ENCODE peak calls at places on chromosomes 13 and 19, in ten cellular contexts. Y is adrenal gland; J is left lung; O is lung; R is esophagus squamous epithelium; Q is ascending aorta; N is CD8-positive, alpha-beta memory T cell; U is CD4-positive, CD25-positive, alpha-beta regulatory T cell; D is thoracic aorta; K is fibroblast of lung. F is an unnamed sample.

GRCh38 chr19:44596428-44597130 is 16.8 kb upstream of the IGSF23 start:
- DNase-seq in R (no peak), Q (no peak), N (no peak), J (no peak), D (no peak), Y (no peak), O (no peak), U (no peak), K (no peak), F (no peak)

GRCh38 chr13:42110410-42111155 is 62.1 kb downstream of the DGKH start:
- DNase-seq in D (no peak), O (no peak), J (no peak), Y (peak; percentile 21), N (peak; percentile 9), K (peak; percentile 87), R (no peak), U (peak; percentile 81), Q (no peak), F (peak; percentile 28)

GRCh38 chr13:90869580-90869979 is 477.9 kb upstream of the MIR17HG start:
- DNase-seq in D (no peak), J (no peak), Y (no peak), Q (no peak), O (no peak), U (no peak), K (no peak), R (no peak), N (no peak), F (no peak)

GRCh38 chr13:65855276-65855675 is 1374.9 kb downstream of the PCDH9 start:
- DNase-seq in R (no peak), Q (no peak), N (no peak), D (no peak), O (no peak), J (no peak), Y (no peak), U (no peak), K (peak; percentile 54), F (no peak)

GRCh38 chr19:45476349-45476717 is 8.5 kb downstream of the FOSB start:
- DNase-seq in Q (no peak), D (no peak), K (no peak), N (peak; percentile 49), O (no peak), U (no peak), Y (no peak), R (no peak), J (no peak), F (no peak)

GRCh38 chr13:87274209-87274819 is 396.9 kb upstream of the SLITRK5 start:
- DNase-seq in N (peak; percentile 7), U (peak; percentile 6), Y (peak; percentile 18), Q (no peak), J (no peak), O (peak; percentile 34), R (no peak), D (no peak), K (peak; percentile 71), F (no peak)

GRCh38 chr13:85879014-85879413 is 79.8 kb upstream of the SLITRK6 start:
- DNase-seq in J (no peak), R (no peak), K (peak; percentile 8), Q (no peak), N (no peak), O (no peak), Y (no peak), D (no peak), U (no peak), F (no peak)

GRCh38 chr13:95784891-95785290 is 108.0 kb downstream of the DNAJC3 start:
- DNase-seq in O (no peak), N (no peak), Q (no peak), K (peak; percentile 54), J (no peak), Y (no peak), R (no peak), U (no peak), D (no peak), F (no peak)

GRCh38 chr19:34193439-34193838 is 21.1 kb downstream of the LSM14A start:
- DNase-seq in J (no peak), N (no peak), K (no peak), O (no peak), U (no peak), Q (no peak), Y (no peak), D (no peak), R (no peak), F (no peak)

GRCh38 chr13:84296386-84296785 is 414.1 kb upstream of the SLITRK1 start:
- DNase-seq in N (no peak), U (no peak), O (no peak), D (no peak), J (no peak), Y (no peak), R (no peak), Q (no peak), K (no peak), F (no peak)

GRCh38 chr19:49585023-49585422 is 3.9 kb downstream of the PRRG2 start:
- DNase-seq in Y (no peak), U (no peak), R (no peak), Q (no peak), O (no peak), D (no peak), K (no peak), N (no peak), J (no peak), F (no peak)

DNA sequence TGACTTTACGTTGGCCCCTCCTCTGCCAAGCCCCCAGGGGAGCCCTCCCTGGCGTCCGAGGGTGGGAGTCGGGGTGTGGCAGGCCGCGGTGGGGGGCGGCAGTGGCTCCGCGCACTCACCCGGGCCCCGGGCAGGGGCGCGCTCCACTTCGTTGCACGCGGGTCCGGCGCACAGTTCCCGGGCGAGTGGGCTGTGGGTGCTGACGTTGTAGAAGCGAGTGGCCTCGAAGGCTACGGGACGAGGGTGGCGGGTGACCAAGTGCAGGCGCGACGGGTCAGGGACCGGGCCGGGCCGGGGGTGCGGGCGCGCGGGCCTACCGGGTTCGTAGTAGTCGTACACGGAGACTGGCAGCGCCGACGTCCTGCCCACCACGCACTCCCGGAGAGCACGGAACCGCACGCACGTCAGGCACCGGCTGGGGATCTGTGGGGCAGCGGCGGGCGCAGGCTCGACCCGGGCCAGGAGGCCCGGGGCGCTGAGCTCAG is 8.8 kb downstream of the F2RL3 start:
- DNase-seq in K (no peak), Y (peak; percentile 75), O (no peak), Q (no peak), D (no peak), U (peak; percentile 24), N (no peak), J (no peak), R (no peak), F (no peak)
- H3K27me3 ChIP-seq in K (peaks cover 2% of the 10 kb centered on the region), Y (no peaks in the 10 kb centered on the region), O (no peaks in the 10 kb centered on the region), Q (no peaks in the 10 kb centered on the region), D (no peaks in the 10 kb centered on the region), U (peaks cover 4% of the 10 kb centered on the region), N (peaks cover 3% of the 10 kb centered on the region), J (no peaks in the 10 kb centered on the region), R (no peaks in the 10 kb centered on the region), F (no peaks in the 10 kb centered on the region)

DNA sequence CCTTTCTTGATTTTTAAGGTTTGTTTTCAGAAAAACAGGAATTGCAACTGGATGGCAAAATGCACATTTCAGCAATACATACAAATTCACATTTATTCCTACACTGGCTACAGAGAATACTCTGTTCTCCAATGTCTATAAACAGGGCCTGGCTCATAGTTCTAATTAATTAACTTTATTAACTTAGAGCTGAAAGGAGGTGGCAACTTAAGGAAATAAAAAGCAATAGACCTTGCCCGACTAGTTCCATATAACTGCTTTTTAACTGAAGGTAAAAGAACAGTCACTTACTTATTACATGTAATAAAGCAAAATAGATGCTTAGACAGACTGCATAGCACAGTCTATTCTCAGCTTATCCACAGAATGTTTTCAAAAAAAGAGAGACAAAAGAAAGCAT is 498.5 kb downstream of the DIAPH3 start:
- DNase-seq in O (no peak), K (no peak), R (no peak), N (no peak), Q (no peak), Y (no peak), D (no peak), U (no peak), J (no peak), F (no peak)
- H3K4me3 ChIP-seq in O (no peak overlapping the region), K (no peak overlapping the region), R (no peak overlapping the region), N (no peak overlapping the region), Q (no peak overlapping the region), Y (no peak overlapping the region), D (no peak overlapping the region), U (no peak overlapping the region), J (no peak overlapping the region), F (no peak overlapping the region)

GRCh38 chr19:6532244-6532999 is 1.6 kb downstream of the TNFSF9 start:
- DNase-seq in R (no peak), U (peak; percentile 36), Y (no peak), K (no peak), N (peak; percentile 18), D (no peak), J (no peak), O (no peak), Q (no peak), F (no peak)

GRCh38 chr19:6531956-6532243 is 1.1 kb downstream of the TNFSF9 start:
- DNase-seq in D (no peak), N (no peak), Q (no peak), R (no peak), O (no peak), K (no peak), Y (no peak), J (no peak), U (no peak), F (no peak)

GRCh38 chr19:6533746-6534418 is 3.1 kb downstream of the TNFSF9 start:
- DNase-seq in Q (no peak), R (no peak), J (no peak), Y (no peak), N (no peak), O (no peak), D (no peak), K (no peak), U (no peak), F (no peak)

GRCh38 chr19:6531163-6531955 is 533 bp downstream of the TNFSF9 start:
- DNase-seq in N (no peak), R (no peak), O (no peak), D (no peak), J (no peak), Y (no peak), U (no peak), Q (no peak), K (no peak), F (no peak)

GRCh38 chr19:6533000-6533328 is 2.1 kb downstream of the TNFSF9 start:
- DNase-seq in Y (no peak), Q (no peak), K (no peak), N (no peak), O (no peak), U (no peak), J (no peak), R (no peak), D (no peak), F (no peak)
- H3K4me1 ChIP-seq in Y (peaks cover 11% of the 10 kb centered on the region), Q (peaks cover 7% of the 10 kb centered on the region), K (peaks cover 5% of the 10 kb centered on the region), N (peaks cover 52% of the 10 kb centered on the region), O (no peaks in the 10 kb centered on the region), U (peaks cover 37% of the 10 kb centered on the region), J (peaks cover 4% of the 10 kb centered on the region), R (peaks cover 24% of the 10 kb centered on the region), D (peaks cover 17% of the 10 kb centered on the region), F (peaks cover 31% of the 10 kb centered on the region)

DNA sequence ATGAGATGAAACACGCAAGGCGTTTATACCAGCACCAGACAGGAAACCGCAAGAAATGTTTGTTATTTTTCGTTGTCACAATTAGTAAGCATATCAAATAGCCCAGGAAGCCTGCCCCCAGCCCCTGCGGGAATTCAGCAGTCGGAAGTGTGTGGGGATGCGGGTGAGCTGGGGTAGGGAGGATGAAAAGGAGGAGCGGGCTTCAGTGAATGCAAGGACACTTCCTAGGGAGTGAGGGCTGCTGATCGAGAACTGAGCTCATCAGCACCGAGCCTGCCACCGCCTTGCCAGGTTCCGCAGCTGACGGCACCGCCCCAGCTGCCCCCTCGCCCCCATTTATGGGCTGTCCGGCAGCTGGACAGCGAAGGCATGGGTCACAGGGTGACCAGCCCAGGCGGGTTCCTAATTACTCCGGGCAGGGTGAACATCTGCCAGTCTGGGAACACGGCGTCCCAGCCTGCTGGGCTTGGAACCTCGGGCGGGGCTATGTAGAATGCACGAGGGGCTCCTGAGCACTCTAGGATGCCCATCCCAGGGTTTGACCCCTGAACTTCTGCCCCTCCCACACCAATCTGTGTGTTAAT is 1.6 kb upstream of the BEST2 start:
- DNase-seq in O (no peak), N (no peak), K (peak; percentile 41), U (no peak), Q (no peak), D (no peak), R (no peak), J (no peak), Y (no peak), F (no peak)
- H3K27me3 ChIP-seq in O (no peaks in the 10 kb centered on the region), N (no peaks in the 10 kb centered on the region), K (peaks cover 16% of the 10 kb centered on the region), U (no peaks in the 10 kb centered on the region), Q (no peaks in the 10 kb centered on the region), D (no peaks in the 10 kb centered on the region), R (no peaks in the 10 kb centered on the region), J (no peaks in the 10 kb centered on the region), Y (no peaks in the 10 kb centered on the region), F (peaks cover 24% of the 10 kb centered on the region)

F was measured in keratinocyte.